ENCODE peak calls at places on chromosomes 2 and 18, in four cellular contexts. Z, H, S and V are unnamed samples.

GRCh38 chr2:86062043-86062442 is 43.6 kb downstream of the POLR1A start:
- DNase-seq in S (no peak), Z (no peak), H (peak; percentile 80), V (peak; percentile 76)

GRCh38 chr2:52141076-52141475 is 1109.1 kb upstream of the NRXN1 start:
- DNase-seq in H (peak; percentile 30), S (no peak), Z (peak; percentile 15), V (no peak)

GRCh38 chr2:217795706-217796465 is 206.9 kb downstream of the TNS1 start:
- DNase-seq in Z (peak; percentile 77), S (no peak), H (no peak), V (no peak)

GRCh38 chr18:73669299-73669698 is 478.3 kb downstream of the FBXO15 start:
- DNase-seq in S (no peak), Z (no peak), H (peak; percentile 86), V (peak; percentile 42)

GRCh38 chr2:183219853-183220252 is 95.6 kb downstream of the NUP35 start:
- DNase-seq in H (peak; percentile 24), Z (no peak), S (no peak), V (no peak)

GRCh38 chr2:37827911-37828411 is 97.1 kb upstream of the RMDN2 start:
- DNase-seq in Z (peak; percentile 43), H (peak; percentile 89), S (no peak), V (peak; percentile 71)

GRCh38 chr18:7579923-7580542 is 12.9 kb downstream of the PTPRM start:
- DNase-seq in Z (no peak), H (no peak), S (no peak), V (no peak)

GRCh38 chr18:7870855-7871254 is 303.7 kb downstream of the PTPRM start:
- DNase-seq in Z (no peak), H (peak; percentile 14), S (no peak), V (peak; percentile 46)

GRCh38 chr2:29229640-29230039 is 114.4 kb downstream of the CLIP4 start:
- DNase-seq in H (no peak), S (no peak), Z (no peak), V (no peak)

GRCh38 chr2:19786408-19787058 is 115.2 kb downstream of the TTC32 start:
- DNase-seq in Z (peak; percentile 60), S (no peak), H (peak; percentile 86), V (peak; percentile 66)

GRCh38 chr2:65057391-65058052 is 1.3 kb downstream of the CEP68 start:
- DNase-seq in S (no peak), Z (no peak), H (peak; percentile 39), V (no peak)

GRCh38 chr18:27713727-27714080 is 463.2 kb downstream of the CDH2 start:
- DNase-seq in H (peak; percentile 15), Z (no peak), S (no peak), V (peak; percentile 77)

GRCh38 chr18:32321826-32322225 is 132.0 kb downstream of the MEP1B start:
- DNase-seq in S (no peak), H (no peak), Z (no peak), V (no peak)

GRCh38 chr2:30351087-30351486 is 96.0 kb upstream of the LCLAT1 start:
- DNase-seq in Z (peak; percentile 75), H (no peak), S (no peak), V (no peak)

GRCh38 chr2:59458862-59459261 is 1094.6 kb downstream of the BCL11A start:
- DNase-seq in S (no peak), H (no peak), Z (peak; percentile 54), V (no peak)

GRCh38 chr18:74506405-74507119 is 10.4 kb downstream of the CNDP2 start:
- DNase-seq in S (no peak), Z (no peak), H (peak; percentile 36), V (peak; percentile 7)

GRCh38 chr2:144208924-144209323 is 311.0 kb downstream of the ZEB2 start:
- DNase-seq in S (no peak), H (no peak), Z (no peak), V (no peak)

GRCh38 chr2:128394004-128394730 is 75.5 kb upstream of the HS6ST1 start:
- DNase-seq in H (no peak), Z (no peak), S (no peak), V (no peak)

GRCh38 chr2:160210599-160211138 is 10.6 kb upstream of the ITGB6 start:
- DNase-seq in S (peak; percentile 51), H (peak; percentile 38), Z (peak; percentile 77), V (no peak)

DNA sequence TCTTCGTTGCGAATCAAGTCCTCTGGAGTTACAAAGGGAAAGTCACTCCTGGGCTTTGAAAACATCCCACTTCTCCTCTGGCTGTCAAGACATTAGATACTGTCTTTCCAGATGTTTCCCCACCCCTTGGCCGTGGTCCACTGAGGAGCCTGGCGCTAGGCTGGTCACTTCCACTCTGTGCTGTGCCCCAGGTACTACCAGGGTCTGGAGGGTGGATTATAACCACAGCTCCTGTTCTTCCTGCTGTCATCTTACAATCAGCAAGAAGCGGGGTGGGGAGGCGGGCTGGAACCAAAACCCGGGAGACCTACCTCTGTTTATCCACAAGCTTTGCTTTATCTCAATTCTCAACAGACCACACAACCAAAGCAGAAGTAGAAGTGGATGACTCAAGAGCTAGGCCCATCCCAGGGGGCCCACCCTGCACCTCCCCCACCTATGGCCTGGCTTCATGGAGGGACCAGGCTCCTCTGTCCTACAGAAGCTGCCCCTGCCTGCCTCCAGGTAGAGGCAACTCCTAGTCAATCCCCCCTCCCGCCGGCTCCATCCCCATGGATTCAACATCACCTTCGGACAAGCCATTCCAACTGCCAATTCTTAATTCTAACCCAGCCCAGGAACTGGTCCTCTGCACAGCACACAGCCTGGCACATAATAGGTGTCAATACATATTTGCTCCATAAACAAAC is 17.8 kb downstream of the SMAD7 start:
- DNase-seq in Z (no peak), S (no peak), H (no peak), V (peak; percentile 57)
- H3K4me1 ChIP-seq in Z (peaks cover 61% of the 10 kb centered on the region), S (peaks cover 29% of the 10 kb centered on the region), H (peaks cover 61% of the 10 kb centered on the region), V (peaks cover 60% of the 10 kb centered on the region)

GRCh38 chr2:26574066-26574899 is 66.9 kb downstream of the CIB4 start:
- DNase-seq in Z (no peak), S (no peak), H (no peak), V (no peak)
- H2BK15ac ChIP-seq in Z (no peak overlapping the region), S (peak overlapping the region; percentile 73), H (no peak overlapping the region), V (no peak overlapping the region)

GRCh38 chr2:62202019-62202722 is 6.3 kb downstream of the B3GNT2 start:
- DNase-seq in S (no peak), H (no peak), Z (no peak), V (no peak)
- H3K4me2 ChIP-seq in S (no peak overlapping the region), H (no peak overlapping the region), Z (peak overlapping the region; percentile 23), V (no peak overlapping the region)

GRCh38 chr2:101087638-101088037 is 63.5 kb downstream of the TBC1D8 start:
- DNase-seq in Z (no peak), S (no peak), H (no peak), V (no peak)
- H3K4me1 ChIP-seq in Z (no peaks in the 10 kb centered on the region), S (peaks cover 2% of the 10 kb centered on the region), H (no peaks in the 10 kb centered on the region), V (peaks cover 5% of the 10 kb centered on the region)

GRCh38 chr2:149332364-149332763 is 2.0 kb downstream of the LYPD6 start:
- DNase-seq in Z (no peak), S (no peak), H (no peak), V (no peak)

GRCh38 chr2:149329068-149329467 is 1.3 kb upstream of the LYPD6 start:
- DNase-seq in H (no peak), Z (no peak), S (no peak), V (no peak)

GRCh38 chr2:149329470-149330126 is 789 bp upstream of the LYPD6 start:
- DNase-seq in H (peak; percentile 7), Z (peak; percentile 92), S (peak; percentile 53), V (peak; percentile 81)

GRCh38 chr2:149330127-149331022 is at the start of gene LYPD6:
- DNase-seq in Z (peak; percentile 82), H (peak; percentile 52), S (peak; percentile 82), V (peak; percentile 83)

DNA sequence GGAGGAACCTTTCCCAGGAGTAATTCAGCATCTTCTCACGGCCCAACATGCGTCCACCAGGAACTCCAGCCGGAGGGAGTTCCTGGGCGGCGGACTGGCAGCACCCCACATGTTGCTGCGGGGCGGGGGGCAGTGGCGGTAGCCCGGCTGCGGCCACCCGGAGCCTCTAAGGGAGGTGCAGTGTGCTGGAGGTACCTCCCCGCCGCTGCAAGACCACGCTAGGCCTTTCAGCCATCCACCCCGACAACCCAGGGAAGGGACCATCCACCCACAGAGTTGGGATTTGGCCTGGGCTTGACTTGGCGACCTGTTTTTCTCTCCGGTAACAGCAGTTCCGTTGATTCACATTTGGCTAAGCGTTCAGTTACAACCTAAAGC is 625 bp downstream of the LYPD6 start:
- DNase-seq in H (no peak), S (no peak), Z (peak; percentile 44), V (no peak)
- H2BK15ac ChIP-seq in H (no peak overlapping the region), S (peak overlapping the region; percentile 82), Z (no peak overlapping the region), V (peak overlapping the region; percentile 48)

GRCh38 chr2:113876503-113877387 is 13.1 kb upstream of the ACTR3 start:
- DNase-seq in H (no peak), S (no peak), Z (peak; percentile 57), V (no peak)
- H3K4me2 ChIP-seq in H (no peak overlapping the region), S (no peak overlapping the region), Z (no peak overlapping the region), V (no peak overlapping the region)

DNA sequence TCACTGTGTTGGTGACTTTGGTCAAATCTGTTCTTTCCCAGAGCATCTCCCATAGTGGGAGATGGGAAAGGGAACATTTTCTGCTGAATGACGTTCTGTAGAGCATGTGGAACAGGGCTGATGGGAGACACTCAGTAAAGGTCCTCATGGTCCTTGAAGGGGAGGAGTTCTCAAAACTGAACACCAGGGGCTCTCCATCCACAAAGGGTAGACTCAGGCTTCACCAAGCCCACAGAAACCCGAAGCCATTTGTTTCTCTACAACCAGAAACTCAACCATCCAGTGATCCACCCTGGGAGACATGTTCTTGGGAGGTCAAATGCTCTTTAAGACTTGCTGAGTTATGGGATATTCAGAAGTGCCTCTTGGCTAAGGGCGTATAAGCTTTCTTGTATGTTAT is 131.8 kb downstream of the ACOXL start:
- DNase-seq in S (no peak), H (no peak), Z (no peak), V (no peak)
- H3K4me1 ChIP-seq in S (peaks cover 43% of the 10 kb centered on the region), H (no peaks in the 10 kb centered on the region), Z (no peaks in the 10 kb centered on the region), V (no peaks in the 10 kb centered on the region)

DNA sequence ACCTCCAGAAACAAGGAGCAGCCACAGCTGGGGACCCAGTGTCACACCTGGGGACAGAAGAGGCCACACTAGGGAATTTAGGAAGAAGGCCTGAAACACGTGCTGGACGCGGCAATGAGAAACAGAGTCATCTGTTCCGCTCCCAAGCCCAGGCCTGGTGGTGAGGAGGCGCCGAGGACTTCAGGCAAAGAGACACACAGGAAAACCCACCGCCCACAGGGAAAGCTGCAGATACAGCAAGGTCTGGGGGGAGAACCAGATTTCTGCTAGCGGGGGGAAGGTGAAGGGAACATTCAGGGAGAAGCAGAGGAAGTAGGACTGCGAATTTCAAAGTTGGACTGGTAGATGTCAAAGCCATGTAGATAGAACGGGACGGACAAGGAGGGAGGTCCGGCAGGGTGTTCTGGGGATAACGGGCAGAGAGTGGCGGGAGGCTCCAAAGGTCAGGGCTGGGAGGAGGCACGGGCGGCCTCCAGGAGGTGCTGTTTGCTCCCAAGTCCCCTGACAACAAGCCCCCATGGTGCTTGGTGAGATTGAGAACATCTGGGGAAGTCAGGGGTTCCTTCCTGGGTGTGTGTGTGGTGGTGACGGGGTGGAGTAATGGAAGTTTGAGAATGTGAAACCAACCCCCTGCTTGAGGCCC is 351.7 kb upstream of the MYT1L start:
- DNase-seq in Z (no peak), H (no peak), S (no peak), V (no peak)
- H2BK15ac ChIP-seq in Z (no peak overlapping the region), H (no peak overlapping the region), S (peak overlapping the region; percentile 20), V (no peak overlapping the region)

GRCh38 chr2:150596071-150596470 is 108.6 kb upstream of the RND3 start:
- DNase-seq in H (peak; percentile 68), S (no peak), Z (no peak), V (peak; percentile 24)
- H3K4me2 ChIP-seq in H (peak overlapping the region; percentile 20), S (no peak overlapping the region), Z (no peak overlapping the region), V (no peak overlapping the region)

GRCh38 chr2:105859694-105859951 is 114.9 kb downstream of the NCK2 start:
- DNase-seq in H (no peak), Z (no peak), S (no peak), V (no peak)
- H3K4me1 ChIP-seq in H (peaks cover 3% of the 10 kb centered on the region), Z (no peaks in the 10 kb centered on the region), S (peaks cover 2% of the 10 kb centered on the region), V (peaks cover 5% of the 10 kb centered on the region)